ENCODE peak calls at places on chromosomes 12 and 14, in five cellular contexts. M, Y, K, V and C are unnamed samples.

GRCh38 chr14:24903337-24903736 is 146.6 kb downstream of the STXBP6 start:
- DNase-seq in M (peak; percentile 6), Y (peak; percentile 17), K (no peak), V (peak; percentile 85), C (no peak)

GRCh38 chr14:22227084-22227483 is 361.9 kb downstream of the DAD1 start:
- DNase-seq in M (no peak), Y (no peak), K (no peak), V (no peak), C (no peak)

GRCh38 chr12:84706374-84706773 is 206.2 kb downstream of the SLC6A15 start:
- DNase-seq in M (no peak), Y (no peak), K (no peak), V (no peak), C (no peak)

GRCh38 chr14:71300474-71301359 is 393.5 kb downstream of the PCNX1 start:
- DNase-seq in M (peak; percentile 33), Y (no peak), K (no peak), V (peak; percentile 30), C (no peak)

GRCh38 chr12:101925352-101925751 is 48.0 kb downstream of the DRAM1 start:
- DNase-seq in M (peak; percentile 14), Y (no peak), K (no peak), V (peak; percentile 98), C (no peak)

GRCh38 chr12:57603758-57604453 is 718 bp upstream of the DTX3 start:
- DNase-seq in M (peak; percentile 62), Y (no peak), K (no peak), V (peak; percentile 84), C (peak; percentile 76)

GRCh38 chr14:74630881-74631690 is 19.0 kb upstream of the LTBP2 start:
- DNase-seq in M (no peak), Y (no peak), K (no peak), V (no peak), C (no peak)

GRCh38 chr14:67961676-67962075 is 142.1 kb downstream of the RAD51B start:
- DNase-seq in M (no peak), Y (no peak), K (no peak), V (no peak), C (no peak)

GRCh38 chr12:92786045-92786444 is 83.3 kb downstream of the PLEKHG7 start:
- DNase-seq in M (no peak), Y (no peak), K (no peak), V (peak; percentile 71), C (no peak)

GRCh38 chr12:57738661-57739237 is at the start of gene AGAP2:
- DNase-seq in M (no peak), Y (no peak), K (no peak), V (peak; percentile 27), C (peak; percentile 79)

GRCh38 chr12:122980192-122981035 is at the start of gene ARL6IP4:
- DNase-seq in M (peak; percentile 67), Y (peak; percentile 69), K (peak; percentile 90), V (peak; percentile 86), C (no peak)

GRCh38 chr14:101361451-101362433 is 199.6 kb upstream of the DIO3 start:
- DNase-seq in M (no peak), Y (no peak), K (peak; percentile 19), V (no peak), C (no peak)

GRCh38 chr12:122852336-122853275 is 17.3 kb downstream of the HIP1R start:
- DNase-seq in M (no peak), Y (peak; percentile 81), K (no peak), V (peak; percentile 63), C (no peak)

GRCh38 chr14:106442857-106443256 is 916.5 kb downstream of the TMEM121 start:
- DNase-seq in M (no peak), Y (no peak), K (no peak), V (no peak), C (no peak)

GRCh38 chr12:89185181-89185580 is 167.1 kb downstream of the DUSP6 start:
- DNase-seq in M (no peak), Y (no peak), K (no peak), V (no peak), C (no peak)

GRCh38 chr14:73526036-73526984 is 10.6 kb upstream of the ACOT1 start:
- DNase-seq in M (peak; percentile 97), Y (no peak), K (peak; percentile 1), V (peak; percentile 64), C (no peak)

GRCh38 chr12:52676163-52676562 is 4.0 kb downstream of the KRT1 start:
- DNase-seq in M (no peak), Y (no peak), K (no peak), V (no peak), C (no peak)

GRCh38 chr12:67698711-67699603 is 50.4 kb downstream of the DYRK2 start:
- DNase-seq in M (peak; percentile 53), Y (no peak), K (no peak), V (peak; percentile 90), C (no peak)

GRCh38 chr14:58947816-58948440 is 240.5 kb upstream of the DAAM1 start:
- DNase-seq in M (peak; percentile 40), Y (peak; percentile 3), K (no peak), V (no peak), C (peak; percentile 55)

GRCh38 chr12:91037301-91037700 is 20.5 kb downstream of the KERA start:
- DNase-seq in M (no peak), Y (no peak), K (no peak), V (peak; percentile 6), C (no peak)

GRCh38 chr12:123713398-123714301 is 1.5 kb downstream of the ATP6V0A2 start:
- DNase-seq in M (peak; percentile 29), Y (peak; percentile 36), K (no peak), V (peak; percentile 48), C (no peak)

GRCh38 chr14:106845286-106846087 is 1319.1 kb downstream of the TMEM121 start:
- DNase-seq in M (peak; percentile 69), Y (no peak), K (no peak), V (no peak), C (no peak)

GRCh38 chr12:59657266-59657665 is 61.4 kb downstream of the SLC16A7 start:
- DNase-seq in M (no peak), Y (no peak), K (no peak), V (peak; percentile 45), C (no peak)

GRCh38 chr14:95943699-95944098 is 67.1 kb downstream of the TUNAR start:
- DNase-seq in M (no peak), Y (no peak), K (no peak), V (no peak), C (no peak)

GRCh38 chr12:124222368-124223245 is 72.3 kb upstream of the RFLNA start:
- DNase-seq in M (no peak), Y (no peak), K (no peak), V (no peak), C (no peak)

GRCh38 chr12:40168001-40168400 is 56.8 kb upstream of the LRRK2 start:
- DNase-seq in M (no peak), Y (no peak), K (no peak), V (no peak), C (no peak)

GRCh38 chr14:66088661-66089060 is 397.5 kb upstream of the CCDC196 start:
- DNase-seq in M (no peak), Y (no peak), K (no peak), V (peak; percentile 73), C (no peak)

GRCh38 chr12:123571343-123571813 is 13.0 kb upstream of the TMED2 start:
- DNase-seq in M (peak; percentile 35), Y (no peak), K (peak; percentile 36), V (peak; percentile 89), C (peak; percentile 72)

GRCh38 chr12:58877243-58877743 is 43.0 kb downstream of the LRIG3 start:
- DNase-seq in M (peak; percentile 99), Y (no peak), K (no peak), V (peak; percentile 81), C (no peak)

GRCh38 chr14:92407395-92407794 is 84.4 kb downstream of the SLC24A4 start:
- DNase-seq in M (no peak), Y (no peak), K (no peak), V (no peak), C (no peak)

GRCh38 chr14:59297070-59297766 is 108.8 kb downstream of the DAAM1 start:
- DNase-seq in M (no peak), Y (no peak), K (no peak), V (no peak), C (no peak)

GRCh38 chr14:89544636-89545301 is 127.7 kb upstream of the FOXN3 start:
- DNase-seq in M (no peak), Y (no peak), K (no peak), V (no peak), C (no peak)

GRCh38 chr12:100404769-100405407 is 48.0 kb downstream of the SLC17A8 start:
- DNase-seq in M (peak; percentile 51), Y (peak; percentile 48), K (peak; percentile 65), V (peak; percentile 75), C (peak; percentile 93)

DNA sequence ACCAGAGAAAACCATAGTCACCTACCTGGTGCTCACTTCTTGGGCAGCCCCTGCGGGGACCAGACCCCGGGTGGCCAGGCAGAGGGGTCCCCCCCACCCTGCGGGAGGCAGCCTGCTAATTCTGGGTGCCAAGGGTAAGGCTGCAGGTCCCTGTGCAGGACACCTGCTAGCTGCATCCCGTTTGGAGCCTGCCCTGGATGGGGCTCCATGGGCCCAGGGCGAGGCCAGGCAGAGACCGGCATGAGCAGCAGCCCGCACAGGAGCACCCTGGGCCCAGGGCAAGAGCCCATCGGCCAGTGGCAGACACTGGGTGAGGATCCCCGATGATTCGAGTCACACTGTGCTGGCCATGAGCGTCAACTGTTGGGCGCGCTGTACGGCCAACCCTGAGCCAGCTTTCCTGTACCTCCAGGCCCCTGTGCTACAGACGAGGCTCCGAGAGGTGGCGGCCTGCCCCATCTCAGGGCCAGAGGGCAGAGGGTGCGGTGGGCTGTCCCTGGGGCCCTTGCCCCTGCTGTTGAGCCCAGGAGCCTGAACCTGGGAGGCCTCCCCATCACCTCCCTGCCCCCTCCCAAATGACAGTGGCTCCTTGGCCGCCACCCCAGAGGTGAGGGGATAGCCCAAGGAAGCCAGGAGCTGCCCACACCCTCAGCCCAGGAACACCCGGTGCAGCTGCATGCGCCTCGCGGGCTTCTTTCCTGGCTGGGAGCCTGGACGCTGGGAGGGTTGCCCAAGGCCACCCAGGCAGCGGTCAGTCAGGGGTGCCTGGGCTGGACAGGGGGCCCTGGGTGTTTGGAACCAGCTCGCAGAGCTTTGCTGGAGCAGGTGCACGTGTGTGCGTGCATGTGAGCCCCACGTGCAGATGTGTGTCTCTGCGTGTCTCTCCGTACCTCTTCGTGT is 47.7 kb downstream of the CYP46A1 start:
- DNase-seq in M (no peak), Y (no peak), K (no peak), V (no peak), C (peak; percentile 35)
- H3K9ac ChIP-seq in M (no peak overlapping the region), Y (no peak overlapping the region), K (no peak overlapping the region), V (no peak overlapping the region), C (no peak overlapping the region)

GRCh38 chr12:1530592-1531159 is 63.7 kb downstream of the FBXL14 start:
- DNase-seq in M (no peak), Y (no peak), K (peak; percentile 58), V (peak; percentile 40), C (peak; percentile 28)
- H3K9ac ChIP-seq in M (no peak overlapping the region), Y (no peak overlapping the region), K (peak overlapping the region; percentile 62), V (peak overlapping the region; percentile 85), C (no peak overlapping the region)

GRCh38 chr12:132324173-132324572 is 5.2 kb downstream of the GALNT9 start:
- DNase-seq in M (no peak), Y (no peak), K (no peak), V (no peak), C (no peak)
- H3K9ac ChIP-seq in M (no peak overlapping the region), Y (no peak overlapping the region), K (no peak overlapping the region), V (no peak overlapping the region), C (no peak overlapping the region)

GRCh38 chr12:131796411-131796736 is 31.8 kb upstream of the MMP17 start:
- DNase-seq in M (no peak), Y (no peak), K (no peak), V (no peak), C (no peak)
- H3K9ac ChIP-seq in M (no peak overlapping the region), Y (no peak overlapping the region), K (no peak overlapping the region), V (no peak overlapping the region), C (no peak overlapping the region)

GRCh38 chr14:78959674-78960264 is 789.6 kb downstream of the NRXN3 start:
- DNase-seq in M (peak; percentile 78), Y (peak; percentile 74), K (peak; percentile 31), V (peak; percentile 84), C (peak; percentile 64)
- H3K9ac ChIP-seq in M (no peak overlapping the region), Y (no peak overlapping the region), K (no peak overlapping the region), V (peak overlapping the region; percentile 55), C (no peak overlapping the region)